ENCODE peak calls at places on chromosomes 3 and 15, in five cellular contexts. W, L, P, C and M are unnamed samples.

GRCh38 chr15:43941555-43941954 is 114.8 kb downstream of the WDR76 start:
- DNase-seq in W (no peak), L (no peak), P (no peak), C (no peak), M (no peak)

GRCh38 chr3:115301364-115301860 is 154.3 kb upstream of the ZBTB20 start:
- DNase-seq in W (no peak), L (no peak), P (no peak), C (peak), M (no peak)

GRCh38 chr3:112746675-112747276 is 99.9 kb downstream of the CD200R1L start:
- DNase-seq in W (no peak), L (no peak), P (no peak), C (peak), M (no peak)

GRCh38 chr3:129893616-129894070 is at the start of gene TMCC1:
- DNase-seq in W (peak), L (peak), P (peak), C (peak), M (peak)

GRCh38 chr3:153087595-153088566 is 74.1 kb upstream of the RAP2B start:
- DNase-seq in W (no peak), L (no peak), P (no peak), C (peak), M (no peak)

GRCh38 chr3:186261638-186262037 is 100.4 kb downstream of the DGKG start:
- DNase-seq in W (peak), L (peak), P (no peak), C (no peak), M (peak)

GRCh38 chr3:134077649-134078081 is 47.9 kb upstream of the SLCO2A1 start:
- DNase-seq in W (no peak), L (no peak), P (no peak), C (no peak), M (peak)

GRCh38 chr3:168249048-168249538 is 153.4 kb upstream of the GOLIM4 start:
- DNase-seq in W (no peak), L (no peak), P (no peak), C (peak), M (no peak)

GRCh38 chr3:188316723-188317070 is 162.7 kb downstream of the LPP start:
- DNase-seq in W (no peak), L (no peak), P (no peak), C (no peak), M (no peak)

GRCh38 chr3:127819656-127820055 is 2.7 kb downstream of the MGLL start:
- DNase-seq in W (no peak), L (no peak), P (no peak), C (no peak), M (peak)

GRCh38 chr15:98649996-98650870 is 1.9 kb downstream of the IGF1R start:
- DNase-seq in W (peak), L (no peak), P (no peak), C (peak), M (peak)

GRCh38 chr3:36428444-36428843 is 48.1 kb downstream of the STAC start:
- DNase-seq in W (no peak), L (no peak), P (no peak), C (no peak), M (no peak)

GRCh38 chr3:178060406-178060805 is 475.8 kb upstream of the KCNMB2 start:
- DNase-seq in W (no peak), L (no peak), P (no peak), C (peak), M (no peak)

GRCh38 chr3:194395201-194395600 is 3.9 kb downstream of the GP5 start:
- DNase-seq in W (no peak), L (no peak), P (no peak), C (peak), M (no peak)

GRCh38 chr3:162391301-162391700 is 894.7 kb downstream of the OTOL1 start:
- DNase-seq in W (no peak), L (no peak), P (no peak), C (peak), M (no peak)

GRCh38 chr3:119235151-119235550 is 5.5 kb downstream of the B4GALT4 start:
- DNase-seq in W (no peak), L (no peak), P (no peak), C (peak), M (no peak)

DNA sequence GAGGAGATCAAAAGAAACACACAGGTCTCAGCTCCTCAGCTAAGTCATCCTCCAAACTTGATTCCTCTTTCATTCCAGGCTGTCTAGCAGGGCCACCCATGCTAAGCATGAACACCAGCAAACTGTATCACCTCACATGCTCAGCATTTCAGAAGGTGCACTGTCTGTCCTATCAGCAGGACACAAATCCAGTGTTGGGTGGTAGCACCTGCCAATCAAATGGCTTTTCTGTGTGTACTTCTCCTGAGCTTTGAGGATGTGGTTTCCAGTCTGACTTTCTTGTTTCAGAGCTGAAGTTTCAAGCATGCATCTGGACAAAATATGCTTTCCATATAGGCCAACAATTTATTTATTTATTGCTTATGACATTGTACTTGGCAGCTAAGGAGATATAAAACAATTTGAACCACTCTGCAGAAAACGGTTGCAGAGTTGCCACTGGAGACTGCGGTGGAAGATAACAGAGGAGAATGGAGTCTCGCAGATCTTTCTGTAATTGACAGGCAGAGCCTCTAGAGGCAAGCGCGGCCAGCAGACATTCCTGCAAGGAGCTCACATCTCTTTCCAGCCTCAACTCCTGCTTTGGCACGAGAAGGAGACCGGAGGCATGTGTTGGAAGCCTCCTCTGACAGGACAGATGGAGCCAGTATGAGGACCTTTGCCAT is 167.1 kb upstream of the WNT5A start:
- DNase-seq in W (no peak), L (no peak), P (no peak), C (no peak), M (no peak)
- TF ChIP-seq CTCF in W (no peak), L (no peak), P (no peak), C (no peak), M (peak)

GRCh38 chr3:15089201-15089600 is 9.7 kb downstream of the RBSN start:
- DNase-seq in W (no peak), L (no peak), P (no peak), C (no peak), M (no peak)
- H3K27ac ChIP-seq in W (no peak), L (no peak), P (no peak), C (no peak), M (no peak)

DNA sequence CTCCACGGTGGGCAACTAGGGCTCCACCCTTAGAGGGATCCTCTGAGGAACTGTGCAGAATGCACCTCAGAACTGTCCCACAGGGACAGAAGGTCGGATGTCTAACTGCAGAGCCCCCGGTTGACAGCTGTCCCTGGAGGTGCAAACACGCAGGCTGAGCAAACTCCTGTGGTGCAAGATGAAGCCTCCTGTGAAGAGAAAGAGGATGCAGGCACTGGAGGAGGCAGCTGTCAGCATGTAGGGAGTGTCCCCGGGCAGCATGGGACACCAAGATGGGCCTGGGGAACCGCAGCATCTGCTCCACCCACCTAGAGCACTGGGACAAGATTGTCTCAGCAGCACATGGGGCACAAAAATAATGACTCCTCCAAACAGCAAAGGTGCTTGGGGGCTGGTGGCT is 258.9 kb downstream of the ABHD5 start:
- DNase-seq in W (no peak), L (no peak), P (no peak), C (no peak), M (no peak)
- H3K9ac ChIP-seq in W (no peak), L (no peak), P (no peak), C (no peak), M (no peak)

GRCh38 chr15:65620833-65621232 is 905 bp upstream of the SLC24A1 start:
- DNase-seq in W (no peak), L (no peak), P (no peak), C (no peak), M (no peak)
- TF ChIP-seq CTCF in W (no peak), L (no peak), P (no peak), C (no peak), M (no peak)

GRCh38 chr15:100343251-100343650 is 1.5 kb upstream of the ADAMTS17 start:
- DNase-seq in W (no peak), L (no peak), P (no peak), C (no peak), M (no peak)

GRCh38 chr15:100338971-100339444 is 2.8 kb downstream of the ADAMTS17 start:
- DNase-seq in W (peak), L (peak), P (peak), C (peak), M (peak)

GRCh38 chr15:100340721-100341661 is 784 bp downstream of the ADAMTS17 start:
- DNase-seq in W (peak), L (no peak), P (no peak), C (no peak), M (peak)

GRCh38 chr15:100339999-100340398 is 1.8 kb downstream of the ADAMTS17 start:
- DNase-seq in W (no peak), L (no peak), P (no peak), C (no peak), M (no peak)

GRCh38 chr15:100341662-100342560 is at the start of gene ADAMTS17:
- DNase-seq in W (peak), L (peak), P (peak), C (peak), M (peak)
- H3K27ac ChIP-seq in W (no peak), L (no peak), P (peak), C (no peak), M (no peak)

GRCh38 chr3:49173792-49174170 is 2.4 kb downstream of the KLHDC8B start:
- DNase-seq in W (peak), L (no peak), P (no peak), C (no peak), M (no peak)
- H3K9ac ChIP-seq in W (no peak), L (no peak), P (no peak), C (peak), M (peak)

GRCh38 chr3:122618614-122619013 is 41.2 kb downstream of the PARP15 start:
- DNase-seq in W (peak), L (no peak), P (no peak), C (no peak), M (peak)
- TF ChIP-seq CTCF in W (no peak), L (peak), P (no peak), C (no peak), M (peak)

GRCh38 chr15:39153058-39153457 is 427.8 kb upstream of the THBS1 start:
- DNase-seq in W (no peak), L (no peak), P (no peak), C (no peak), M (no peak)

GRCh38 chr15:39151545-39151944 is 429.3 kb upstream of the THBS1 start:
- DNase-seq in W (no peak), L (no peak), P (no peak), C (no peak), M (no peak)

GRCh38 chr15:39154776-39155175 is 426.1 kb upstream of the THBS1 start:
- DNase-seq in W (no peak), L (no peak), P (no peak), C (no peak), M (no peak)

GRCh38 chr15:39154136-39154770 is 426.6 kb upstream of the THBS1 start:
- DNase-seq in W (no peak), L (no peak), P (no peak), C (no peak), M (no peak)

DNA sequence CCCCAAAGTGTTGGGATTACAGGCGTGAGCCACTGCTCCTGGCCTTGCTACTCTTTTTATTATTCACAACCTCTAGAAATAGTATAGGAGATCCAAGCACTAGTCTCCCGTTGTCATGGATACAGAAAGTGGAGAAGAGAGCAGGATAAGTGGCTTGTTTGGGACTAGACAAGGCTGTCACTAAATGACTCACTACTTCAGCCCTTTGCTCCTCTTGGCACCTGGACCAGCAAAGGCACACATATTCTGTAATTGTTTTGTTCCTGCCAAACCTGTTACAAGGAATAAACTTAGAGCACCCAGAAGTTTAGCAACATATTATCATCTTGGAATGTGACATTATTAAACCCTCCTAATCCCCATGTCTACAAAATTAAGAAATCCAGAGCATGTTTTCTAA is 427.2 kb upstream of the THBS1 start:
- DNase-seq in W (no peak), L (no peak), P (no peak), C (peak), M (no peak)
- H3K27ac ChIP-seq in W (no peak), L (no peak), P (no peak), C (no peak), M (no peak)

GRCh38 chr15:66400351-66400774 is 13.7 kb downstream of the MAP2K1 start:
- DNase-seq in W (no peak), L (no peak), P (no peak), C (peak), M (peak)
- H3K9ac ChIP-seq in W (no peak), L (no peak), P (no peak), C (no peak), M (no peak)